ENCODE peak calls at places on chromosomes 16 and 17, in nine cellular contexts. P is NCI-H187, Y is ecto neural progenitor cell, B is AG08396, W is nucleus accumbens, I is C1 segment of cervical spinal cord, U is hypothalamus, D is RCC 7860, O is sigmoid colon. Q is an unnamed sample.

GRCh38 chr17:17347234-17347955 is 44.2 kb downstream of the NT5M start:
- DNase-seq in W (no peak), D (no peak), Y (peak), I (no peak), B (no peak), U (no peak), O (no peak), P (no peak), Q (no peak)

GRCh38 chr17:7220593-7221280 is 999 bp downstream of the ACADVL start:
- DNase-seq in O (peak), I (no peak), Y (no peak), P (no peak), W (no peak), B (peak), U (no peak), D (peak), Q (peak)

GRCh38 chr17:79841369-79842135 is 2.3 kb upstream of the CBX4 start:
- DNase-seq in I (no peak), D (no peak), P (no peak), B (no peak), W (no peak), O (no peak), U (no peak), Y (peak), Q (no peak)

GRCh38 chr17:7882068-7882467 is 6.5 kb upstream of the CHD3 start:
- DNase-seq in I (no peak), Y (peak), P (no peak), O (no peak), B (no peak), D (no peak), U (no peak), W (no peak), Q (no peak)

GRCh38 chr17:3773511-3773910 is 27.5 kb downstream of the ITGAE start:
- DNase-seq in U (no peak), I (no peak), D (peak), Y (no peak), O (no peak), B (no peak), W (no peak), P (no peak), Q (no peak)

GRCh38 chr17:39174907-39175694 is 9.1 kb upstream of the ARL5C start:
- DNase-seq in O (peak), W (no peak), D (no peak), Y (peak), U (peak), I (no peak), B (peak), P (no peak), Q (peak)

GRCh38 chr17:82786427-82786826 is 34.6 kb downstream of the TBCD start:
- DNase-seq in I (no peak), P (no peak), O (no peak), B (no peak), W (no peak), D (no peak), Y (no peak), U (no peak), Q (no peak)

GRCh38 chr16:89562027-89562599 is 1.6 kb downstream of the RPL13 start:
- DNase-seq in U (no peak), P (no peak), I (no peak), Y (no peak), O (no peak), B (no peak), W (no peak), D (no peak), Q (no peak)

GRCh38 chr17:3879181-3879580 is 13.7 kb downstream of the CAMKK1 start:
- DNase-seq in P (peak), U (no peak), I (no peak), B (peak), Y (peak), O (no peak), D (peak), W (no peak), Q (no peak)

GRCh38 chr17:8965394-8966168 is at the start of gene PIK3R5:
- DNase-seq in B (no peak), P (no peak), U (no peak), I (no peak), W (no peak), Y (peak), O (no peak), D (no peak), Q (peak)

GRCh38 chr17:63533433-63534077 is 10.4 kb downstream of the KCNH6 start:
- DNase-seq in O (no peak), Y (no peak), B (no peak), W (no peak), P (no peak), I (no peak), U (no peak), D (no peak), Q (no peak)

GRCh38 chr17:45284176-45285140 is 22.6 kb upstream of the SPATA32 start:
- DNase-seq in W (no peak), P (no peak), O (peak), I (no peak), Y (no peak), B (no peak), D (peak), U (no peak), Q (peak)

GRCh38 chr17:14261406-14261805 is 24.7 kb upstream of the CDRT15 start:
- DNase-seq in B (no peak), U (no peak), D (no peak), Y (no peak), O (no peak), W (no peak), I (no peak), P (no peak), Q (no peak)

GRCh38 chr16:80299416-80299815 is 241.4 kb upstream of the DYNLRB2 start:
- DNase-seq in P (no peak), W (no peak), Y (no peak), U (no peak), B (no peak), I (no peak), O (no peak), D (no peak), Q (no peak)

GRCh38 chr17:74778960-74779359 is 2.8 kb upstream of the NAT9 start:
- DNase-seq in O (no peak), I (no peak), Y (no peak), W (no peak), B (no peak), U (no peak), P (no peak), D (no peak), Q (no peak)

GRCh38 chr17:45436625-45437460 is 4.2 kb upstream of the ARHGAP27 start:
- DNase-seq in W (no peak), B (no peak), D (no peak), I (no peak), Y (no peak), O (peak), U (no peak), P (no peak), Q (no peak)

GRCh38 chr17:1762233-1762905 is 509 bp downstream of the SERPINF1 start:
- DNase-seq in W (no peak), O (peak), Y (no peak), B (peak), U (no peak), I (no peak), P (no peak), D (no peak), Q (no peak)

GRCh38 chr17:78665952-78666920 is 89.0 kb upstream of the DNAH17 start:
- DNase-seq in O (no peak), I (no peak), P (no peak), U (no peak), D (no peak), W (no peak), Y (no peak), B (no peak), Q (peak)

GRCh38 chr16:30615358-30616076 is 5.3 kb upstream of the ZNF689 start:
- DNase-seq in Y (peak), D (no peak), B (peak), P (no peak), I (peak), O (no peak), W (no peak), U (peak), Q (peak)

GRCh38 chr17:76492989-76493501 is 8.2 kb downstream of the RHBDF2 start:
- DNase-seq in B (peak), W (no peak), P (no peak), I (peak), O (peak), D (peak), U (no peak), Y (no peak), Q (peak)

GRCh38 chr17:83154311-83155127 is 75.1 kb downstream of the METRNL start:
- DNase-seq in I (no peak), B (no peak), D (no peak), P (no peak), Y (no peak), U (no peak), O (peak), W (no peak), Q (no peak)

GRCh38 chr17:61159415-61159814 is 240.2 kb upstream of the TBX2 start:
- DNase-seq in O (no peak), B (no peak), P (no peak), W (no peak), I (no peak), Y (no peak), U (no peak), D (no peak), Q (no peak)

GRCh38 chr16:51596247-51596646 is 445.2 kb upstream of the SALL1 start:
- DNase-seq in I (no peak), B (no peak), P (no peak), Y (no peak), U (no peak), D (no peak), O (no peak), W (no peak), Q (no peak)

GRCh38 chr16:50386139-50386538 is 17.4 kb upstream of the BRD7 start:
- DNase-seq in O (no peak), U (no peak), Y (no peak), B (no peak), I (no peak), D (no peak), P (no peak), W (no peak), Q (no peak)

GRCh38 chr17:35855965-35856364 is 12.7 kb downstream of the HEATR9 start:
- DNase-seq in D (no peak), I (no peak), W (no peak), Y (no peak), O (no peak), U (no peak), P (no peak), B (no peak), Q (no peak)

GRCh38 chr17:45092932-45093430 is 31.9 kb downstream of the NMT1 start:
- DNase-seq in I (peak), Y (no peak), W (peak), U (peak), B (peak), P (no peak), O (peak), D (peak), Q (no peak)

GRCh38 chr17:388087-388486 is 35.5 kb upstream of the RPH3AL start:
- DNase-seq in O (no peak), I (no peak), W (no peak), U (no peak), D (no peak), Y (no peak), B (no peak), P (no peak), Q (no peak)

GRCh38 chr16:66260522-66261290 is 105.8 kb upstream of the CDH5 start:
- DNase-seq in Y (no peak), O (no peak), P (no peak), B (no peak), I (no peak), D (no peak), W (no peak), U (no peak), Q (no peak)

GRCh38 chr17:41695954-41696720 is 7.5 kb downstream of the EIF1 start:
- DNase-seq in D (peak), B (peak), Y (no peak), I (no peak), P (no peak), U (no peak), O (peak), W (no peak), Q (peak)

GRCh38 chr16:11667824-11668589 is at the start of gene SNN:
- DNase-seq in W (peak), Y (peak), B (peak), P (peak), O (peak), U (peak), D (peak), I (peak), Q (peak)

GRCh38 chr16:73840710-73841109 is 455.9 kb upstream of the PSMD7 start:
- DNase-seq in U (no peak), W (no peak), D (no peak), I (no peak), B (no peak), P (no peak), Y (no peak), O (no peak), Q (no peak)

GRCh38 chr17:48025904-48026502 is 11.6 kb downstream of the COPZ2 start:
- DNase-seq in D (no peak), B (no peak), U (no peak), Y (no peak), O (no peak), P (no peak), W (no peak), I (no peak), Q (no peak)

GRCh38 chr17:45229681-45230409 is 8.2 kb downstream of the FMNL1 start:
- DNase-seq in B (no peak), Y (peak), P (no peak), W (no peak), I (no peak), D (no peak), O (no peak), U (no peak), Q (no peak)

GRCh38 chr16:67719778-67720144 is 645 bp upstream of the GFOD2 start:
- DNase-seq in U (no peak), W (peak), Y (peak), P (no peak), O (no peak), B (peak), I (no peak), D (peak), Q (peak)

GRCh38 chr17:59812139-59812538 is 80.6 kb downstream of the TUBD1 start:
- DNase-seq in B (no peak), Y (no peak), I (no peak), U (no peak), D (no peak), O (no peak), P (no peak), W (no peak), Q (no peak)

GRCh38 chr17:40727447-40728231 is 24.1 kb upstream of the KRT24 start:
- DNase-seq in I (no peak), P (no peak), D (peak), O (no peak), U (no peak), W (no peak), Y (no peak), B (peak), Q (no peak)